ENCODE peak calls at places on chromosomes 2 and 18, in eight cellular contexts. F is right atrium auricular region; C is HEK293T; V is GM04504; S is effector CD8-positive, alpha-beta T cell; G is SW480; T is H54; J is stimulated activated CD8-positive, alpha-beta memory T cell treated with anti-CD3 and anti-CD28 coated beads, Interleukin-4, amount 100 ng/mL, for 24 hours. P is an unnamed sample.

GRCh38 chr2:48860391-48860790 is 104.9 kb upstream of the LHCGR start:
- DNase-seq in F (no peak), C (no peak), V (no peak), S (no peak), G (no peak), T (no peak), J (no peak), P (no peak)

GRCh38 chr18:43271593-43272432 is 5.5 kb downstream of the SYT4 start:
- DNase-seq in F (no peak), C (peak; percentile 6), V (peak; percentile 31), S (no peak), G (peak; percentile 1), T (no peak), J (no peak), P (no peak)

GRCh38 chr2:84493494-84493893 is 22.8 kb upstream of the DNAH6 start:
- DNase-seq in F (no peak), C (no peak), V (peak; percentile 68), S (no peak), G (peak; percentile 7), T (peak; percentile 51), J (no peak), P (no peak)

GRCh38 chr2:8086796-8087479 is 594.9 kb upstream of the ID2 start:
- DNase-seq in F (no peak), C (no peak), V (peak; percentile 88), S (no peak), G (peak; percentile 84), T (peak; percentile 12), J (no peak), P (no peak)

GRCh38 chr2:38155-38554 is 8.2 kb downstream of the FAM110C start:
- DNase-seq in F (no peak), C (no peak), V (no peak), S (no peak), G (no peak), T (peak; percentile 43), J (no peak), P (no peak)

GRCh38 chr18:11176416-11176815 is 27.0 kb upstream of the PIEZO2 start:
- DNase-seq in F (no peak), C (no peak), V (no peak), S (no peak), G (no peak), T (peak; percentile 57), J (no peak), P (no peak)

GRCh38 chr2:95308426-95308990 is 11.4 kb downstream of the KCNIP3 start:
- DNase-seq in F (no peak), C (no peak), V (no peak), S (no peak), G (no peak), T (no peak), J (no peak), P (no peak)

GRCh38 chr2:40243581-40243980 is 208.3 kb downstream of the SLC8A1 start:
- DNase-seq in F (no peak), C (no peak), V (no peak), S (no peak), G (no peak), T (no peak), J (no peak), P (no peak)

GRCh38 chr2:236642584-236643291 is 73.1 kb downstream of the ACKR3 start:
- DNase-seq in F (peak; percentile 99), C (no peak), V (peak; percentile 94), S (no peak), G (peak; percentile 69), T (peak; percentile 86), J (no peak), P (no peak)

GRCh38 chr2:239328306-239329191 is 72.3 kb downstream of the HDAC4 start:
- DNase-seq in F (peak; percentile 92), C (no peak), V (peak; percentile 70), S (no peak), G (no peak), T (no peak), J (no peak), P (no peak)

GRCh38 chr18:6557470-6558245 is 142.9 kb upstream of the L3MBTL4 start:
- DNase-seq in F (no peak), C (no peak), V (no peak), S (no peak), G (no peak), T (no peak), J (no peak), P (no peak)

GRCh38 chr2:197453914-197454398 is 604 bp downstream of the COQ10B start:
- DNase-seq in F (peak; percentile 88), C (peak; percentile 65), V (peak; percentile 87), S (no peak), G (no peak), T (peak; percentile 69), J (no peak), P (no peak)

GRCh38 chr18:48973731-48974130 is 23.0 kb upstream of the SMAD7 start:
- DNase-seq in F (no peak), C (no peak), V (no peak), S (no peak), G (no peak), T (no peak), J (no peak), P (no peak)

GRCh38 chr2:209767316-209767715 is 4.3 kb upstream of the UNC80 start:
- DNase-seq in F (no peak), C (no peak), V (no peak), S (no peak), G (no peak), T (no peak), J (no peak), P (no peak)

GRCh38 chr18:8439091-8439490 is 170.1 kb upstream of the RAB12 start:
- DNase-seq in F (no peak), C (no peak), V (no peak), S (no peak), G (no peak), T (no peak), J (no peak), P (no peak)

GRCh38 chr2:170929686-170930050 is 615 bp downstream of the GORASP2 start:
- DNase-seq in F (no peak), C (peak; percentile 45), V (no peak), S (peak; percentile 34), G (peak; percentile 62), T (peak; percentile 27), J (peak; percentile 30), P (no peak)

GRCh38 chr2:197241590-197241989 is 69.0 kb downstream of the ANKRD44 start:
- DNase-seq in F (no peak), C (no peak), V (no peak), S (no peak), G (no peak), T (no peak), J (no peak), P (no peak)

GRCh38 chr2:27211241-27211942 is 449 bp upstream of the ATRAID start:
- DNase-seq in F (no peak), C (peak; percentile 41), V (no peak), S (no peak), G (no peak), T (peak; percentile 26), J (peak; percentile 66), P (no peak)

GRCh38 chr2:43426305-43427031 is 169.4 kb downstream of the THADA start:
- DNase-seq in F (no peak), C (no peak), V (peak; percentile 94), S (no peak), G (peak; percentile 98), T (peak; percentile 60), J (peak; percentile 24), P (no peak)

GRCh38 chr2:66814916-66815315 is 380.0 kb downstream of the MEIS1 start:
- DNase-seq in F (no peak), C (no peak), V (no peak), S (no peak), G (no peak), T (no peak), J (no peak), P (no peak)

GRCh38 chr18:70385474-70385873 is 96.6 kb downstream of the SOCS6 start:
- DNase-seq in F (no peak), C (no peak), V (no peak), S (no peak), G (no peak), T (no peak), J (no peak), P (no peak)

GRCh38 chr18:51862311-51862710 is 477.7 kb upstream of the DCC start:
- DNase-seq in F (no peak), C (no peak), V (no peak), S (no peak), G (no peak), T (no peak), J (no peak), P (no peak)

GRCh38 chr2:38706846-38707345 is 41.0 kb downstream of the GALM start:
- DNase-seq in F (no peak), C (no peak), V (no peak), S (no peak), G (no peak), T (no peak), J (no peak), P (no peak)

GRCh38 chr2:223108376-223109100 is 56.5 kb downstream of the KCNE4 start:
- DNase-seq in F (no peak), C (no peak), V (no peak), S (no peak), G (no peak), T (no peak), J (no peak), P (no peak)